ENCODE peak calls at places on chromosomes 1 and 21, in five cellular contexts. T, L, V, J and R are unnamed samples.

GRCh38 chr1:3904843-3905185 is 4.7 kb upstream of the C1orf174 start:
- DNase-seq in T (no peak), V (no peak), J (no peak), L (no peak), R (no peak)

GRCh38 chr1:81029266-81029665 is 771.5 kb upstream of the ADGRL2 start:
- DNase-seq in T (peak; percentile 0), V (no peak), L (no peak), J (no peak), R (no peak)

GRCh38 chr1:210340751-210341328 is 12.1 kb downstream of the HHAT start:
- DNase-seq in J (no peak), L (no peak), T (no peak), V (no peak), R (no peak)

GRCh38 chr1:212297338-212297737 is 12.1 kb downstream of the PPP2R5A start:
- DNase-seq in T (no peak), V (no peak), L (no peak), J (no peak), R (no peak)

GRCh38 chr1:206925116-206925736 is 3.5 kb upstream of the FCMR start:
- DNase-seq in L (no peak), T (no peak), J (no peak), V (peak; percentile 79), R (no peak)

GRCh38 chr1:85171721-85172120 is 29.1 kb downstream of the SYDE2 start:
- DNase-seq in L (no peak), V (no peak), T (no peak), J (no peak), R (no peak)

GRCh38 chr21:8992731-8993174 is 1528.6 kb upstream of the TPTE start:
- DNase-seq in T (no peak), V (no peak), J (no peak), L (no peak), R (no peak)

GRCh38 chr1:203354246-203354645 is 3.3 kb upstream of the FMOD start:
- DNase-seq in T (peak; percentile 69), J (no peak), V (no peak), L (no peak), R (no peak)

GRCh38 chr1:20080441-20081330 is 10.7 kb downstream of the PLA2G5 start:
- DNase-seq in T (no peak), L (no peak), J (no peak), V (no peak), R (no peak)

GRCh38 chr21:42227909-42228708 is 9.2 kb downstream of the ABCG1 start:
- DNase-seq in T (peak; percentile 82), J (peak; percentile 81), L (peak; percentile 80), V (peak; percentile 91), R (peak; percentile 72)

GRCh38 chr1:30982937-30983336 is 74.4 kb upstream of the SDC3 start:
- DNase-seq in J (no peak), L (peak; percentile 15), T (peak; percentile 70), V (no peak), R (no peak)

GRCh38 chr1:160260436-160261382 is 1.6 kb downstream of the DCAF8 start:
- DNase-seq in J (no peak), L (no peak), T (peak; percentile 92), V (no peak), R (peak; percentile 82)

GRCh38 chr1:100730130-100730529 is 10.6 kb downstream of the VCAM1 start:
- DNase-seq in V (no peak), T (peak; percentile 48), L (no peak), J (no peak), R (no peak)

GRCh38 chr1:179121159-179121938 is 39.5 kb downstream of the TOR3A start:
- DNase-seq in L (peak; percentile 76), T (peak; percentile 67), V (peak; percentile 12), J (peak; percentile 45), R (no peak)

GRCh38 chr1:5971471-5972197 is 20.6 kb downstream of the NPHP4 start:
- DNase-seq in J (no peak), V (no peak), L (no peak), T (no peak), R (no peak)

GRCh38 chr21:33069994-33070811 is at the start of gene OLIG1:
- DNase-seq in L (peak; percentile 85), J (peak; percentile 32), T (peak; percentile 42), V (peak; percentile 44), R (no peak)

GRCh38 chr1:38608202-38608864 is 251.2 kb downstream of the RRAGC start:
- DNase-seq in T (peak; percentile 9), J (peak; percentile 20), V (peak; percentile 8), L (peak; percentile 13), R (no peak)

GRCh38 chr1:101460709-101461108 is 223.9 kb downstream of the S1PR1 start:
- DNase-seq in L (no peak), T (peak; percentile 23), J (no peak), V (no peak), R (no peak)

GRCh38 chr1:193270996-193271395 is 84.6 kb upstream of the B3GALT2 start:
- DNase-seq in T (peak; percentile 96), V (no peak), L (no peak), J (no peak), R (no peak)